ENCODE peak calls at places on chromosome 14, in nine cellular contexts. C, L, Q, M, A, H, X, O and G are unnamed samples.

GRCh38 chr14:104690266-104690711 is 871 bp downstream of the INF2 start:
- DNase-seq in M (no peak), C (peak), A (no peak), O (no peak), X (no peak), H (no peak), L (no peak), Q (no peak), G (no peak)

GRCh38 chr14:64788706-64789105 is 84.5 kb downstream of the PLEKHG3 start:
- DNase-seq in M (peak), Q (no peak), L (no peak), A (peak), X (no peak), O (no peak), C (no peak), H (no peak), G (no peak)

GRCh38 chr14:72480465-72481243 is 413.2 kb downstream of the DPF3 start:
- DNase-seq in X (no peak), Q (no peak), M (no peak), O (no peak), A (no peak), C (no peak), L (no peak), H (no peak), G (no peak)

GRCh38 chr14:90274808-90275454 is 18.6 kb downstream of the PSMC1 start:
- DNase-seq in A (no peak), L (no peak), C (no peak), H (no peak), Q (no peak), O (no peak), M (peak), X (no peak), G (no peak)

GRCh38 chr14:73662439-73663056 is 17.8 kb downstream of the DNAL1 start:
- DNase-seq in L (peak), C (no peak), Q (no peak), X (no peak), A (peak), M (peak), H (no peak), O (no peak), G (no peak)

GRCh38 chr14:62682208-62682607 is 363.1 kb downstream of the KCNH5 start:
- DNase-seq in H (no peak), A (no peak), M (no peak), L (no peak), O (no peak), Q (no peak), X (no peak), C (no peak), G (no peak)

GRCh38 chr14:58072288-58073071 is 79.5 kb downstream of the ARMH4 start:
- DNase-seq in Q (peak), M (peak), X (peak), O (peak), H (no peak), L (peak), C (peak), A (peak), G (peak)

GRCh38 chr14:65230287-65230728 is 128.0 kb upstream of the MAX start:
- DNase-seq in L (peak), X (no peak), C (no peak), Q (no peak), M (no peak), H (no peak), A (peak), O (peak), G (no peak)

GRCh38 chr14:95488376-95489162 is 27.9 kb downstream of the SYNE3 start:
- DNase-seq in Q (no peak), O (no peak), C (no peak), A (no peak), M (peak), X (no peak), H (no peak), L (no peak), G (no peak)

GRCh38 chr14:80059041-80059440 is 152.3 kb downstream of the DIO2 start:
- DNase-seq in A (no peak), H (no peak), C (no peak), L (no peak), Q (no peak), O (no peak), X (no peak), M (no peak), G (no peak)

GRCh38 chr14:53006931-53007330 is 56.1 kb upstream of the FERMT2 start:
- DNase-seq in X (no peak), C (no peak), Q (peak), L (no peak), A (no peak), O (no peak), H (no peak), M (no peak), G (no peak)

GRCh38 chr14:98888281-98888680 is 383.7 kb downstream of the BCL11B start:
- DNase-seq in L (no peak), X (no peak), O (no peak), C (no peak), M (no peak), Q (no peak), A (no peak), H (no peak), G (no peak)

GRCh38 chr14:73786632-73786941 is 65.0 kb upstream of the PTGR2 start:
- DNase-seq in O (no peak), A (no peak), X (peak), H (no peak), Q (peak), M (no peak), L (peak), C (peak), G (no peak)

GRCh38 chr14:73713206-73713803 is 879 bp downstream of the PNMA1 start:
- DNase-seq in A (peak), H (no peak), O (no peak), C (no peak), X (no peak), Q (no peak), L (no peak), M (no peak), G (no peak)

GRCh38 chr14:68739701-68740100 is 53.2 kb downstream of the ZFP36L1 start:
- DNase-seq in X (no peak), M (no peak), Q (no peak), L (no peak), C (no peak), O (no peak), A (no peak), H (no peak), G (no peak)